ENCODE peak calls at places on chromosomes 1 and 21, in five cellular contexts. U, W, Q, F and N are unnamed samples. For H3K27me3 and H3K36me3, the result is how much of the 10 kb centered on the place peaks cover.

GRCh38 chr1:161408404-161409085 is 40.9 kb upstream of the CFAP126 start:
- DNase-seq in U (no peak), W (no peak), Q (no peak), F (no peak), N (no peak)

GRCh38 chr21:33101300-33102005 is 31.5 kb downstream of the OLIG1 start:
- DNase-seq in U (peak), W (peak), Q (no peak), F (no peak), N (peak)

GRCh38 chr21:23045955-23046354 is 2047.7 kb downstream of the NCAM2 start:
- DNase-seq in U (no peak), W (no peak), Q (no peak), F (no peak), N (no peak)

GRCh38 chr1:232602622-232603021 is 27.3 kb downstream of the SIPA1L2 start:
- DNase-seq in U (peak), W (no peak), Q (no peak), F (no peak), N (no peak)

GRCh38 chr1:38558055-38558454 is 301.5 kb downstream of the RRAGC start:
- DNase-seq in U (peak), W (no peak), Q (no peak), F (no peak), N (peak)

GRCh38 chr1:236175642-236176336 is 33.5 kb downstream of the GPR137B start:
- DNase-seq in U (no peak), W (no peak), Q (no peak), F (no peak), N (no peak)

GRCh38 chr1:29469457-29469856 is 233.1 kb downstream of the PTPRU start:
- DNase-seq in U (no peak), W (no peak), Q (no peak), F (no peak), N (no peak)

GRCh38 chr1:46166521-46167462 is 8.1 kb upstream of the TSPAN1 start:
- DNase-seq in U (peak), W (peak), Q (peak), F (peak), N (peak)

GRCh38 chr1:240107058-240107684 is 15.5 kb downstream of the FMN2 start:
- DNase-seq in U (no peak), W (no peak), Q (peak), F (no peak), N (no peak)

DNA sequence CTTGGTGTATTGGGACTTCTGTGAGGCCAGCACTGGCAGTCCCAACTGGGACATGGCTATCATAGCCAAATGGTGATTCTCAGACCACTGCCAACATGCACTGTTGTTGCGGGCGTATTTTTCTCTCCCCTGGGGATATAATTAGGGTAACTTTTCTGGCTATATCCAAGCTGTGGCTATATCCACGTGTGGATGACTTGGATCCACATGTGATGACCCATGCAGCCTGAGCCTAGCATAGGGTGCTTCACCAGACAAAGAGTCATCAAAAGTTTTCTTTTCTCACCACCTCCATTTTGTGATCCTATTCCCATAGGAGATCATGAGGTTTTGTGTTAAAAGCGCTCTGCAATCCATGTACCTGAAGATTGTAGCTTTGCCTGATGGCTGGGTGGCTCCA is 51.2 kb upstream of the CSF3R start:
- DNase-seq in U (no peak), W (no peak), Q (no peak), F (no peak), N (no peak)
- H3K27me3 ChIP-seq in U (under half), W (under half), Q (under half), F (under half), N (under half)

DNA sequence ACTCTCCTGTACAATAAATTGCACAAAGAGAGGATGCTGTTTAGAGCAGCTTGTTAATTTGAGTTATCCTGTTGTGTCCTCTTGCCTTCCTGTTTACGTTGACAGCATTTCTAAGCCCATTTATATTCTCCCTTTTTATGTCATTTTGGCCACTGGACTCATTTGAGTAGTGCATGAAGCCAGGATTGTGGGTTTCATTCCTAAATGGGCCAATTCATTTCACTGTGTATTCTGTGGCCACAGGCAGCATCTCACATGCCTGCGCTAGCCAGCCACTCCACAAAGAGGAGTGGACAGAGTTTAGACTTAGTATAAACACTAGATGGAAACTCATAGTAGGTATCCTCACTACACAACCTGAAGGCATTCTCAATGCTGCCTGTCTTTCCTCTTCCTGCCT is 73.4 kb downstream of the DTL start:
- DNase-seq in U (no peak), W (no peak), Q (no peak), F (no peak), N (no peak)
- H3K36me3 ChIP-seq in U (under half), W (under half), Q (under half), F (under half), N (under half)

GRCh38 chr1:44418022-44418673 is 13.1 kb downstream of the RNF220 start:
- DNase-seq in U (peak), W (no peak), Q (no peak), F (no peak), N (peak)

GRCh38 chr1:44417351-44418021 is 12.4 kb downstream of the RNF220 start:
- DNase-seq in U (peak), W (no peak), Q (no peak), F (no peak), N (peak)

GRCh38 chr1:44421374-44422028 is 16.4 kb downstream of the RNF220 start:
- DNase-seq in U (no peak), W (no peak), Q (no peak), F (no peak), N (peak)

GRCh38 chr1:44422161-44422560 is 17.1 kb downstream of the RNF220 start:
- DNase-seq in U (peak), W (no peak), Q (no peak), F (peak), N (peak)

GRCh38 chr1:44420535-44420934 is 15.5 kb downstream of the RNF220 start:
- DNase-seq in U (no peak), W (no peak), Q (no peak), F (no peak), N (no peak)
- H3K27me3 ChIP-seq in U (under half), W (under half), Q (half or more), F (half or more), N (under half)

GRCh38 chr1:43673261-43673660 is 23.3 kb downstream of the KDM4A start:
- DNase-seq in U (no peak), W (no peak), Q (no peak), F (no peak), N (no peak)

GRCh38 chr1:43668956-43669355 is 19.0 kb downstream of the KDM4A start:
- DNase-seq in U (no peak), W (no peak), Q (no peak), F (no peak), N (no peak)

GRCh38 chr1:43671193-43671592 is 21.2 kb downstream of the KDM4A start:
- DNase-seq in U (no peak), W (no peak), Q (no peak), F (peak), N (no peak)

GRCh38 chr1:43669878-43670277 is 19.9 kb downstream of the KDM4A start:
- DNase-seq in U (no peak), W (no peak), Q (no peak), F (no peak), N (no peak)

DNA sequence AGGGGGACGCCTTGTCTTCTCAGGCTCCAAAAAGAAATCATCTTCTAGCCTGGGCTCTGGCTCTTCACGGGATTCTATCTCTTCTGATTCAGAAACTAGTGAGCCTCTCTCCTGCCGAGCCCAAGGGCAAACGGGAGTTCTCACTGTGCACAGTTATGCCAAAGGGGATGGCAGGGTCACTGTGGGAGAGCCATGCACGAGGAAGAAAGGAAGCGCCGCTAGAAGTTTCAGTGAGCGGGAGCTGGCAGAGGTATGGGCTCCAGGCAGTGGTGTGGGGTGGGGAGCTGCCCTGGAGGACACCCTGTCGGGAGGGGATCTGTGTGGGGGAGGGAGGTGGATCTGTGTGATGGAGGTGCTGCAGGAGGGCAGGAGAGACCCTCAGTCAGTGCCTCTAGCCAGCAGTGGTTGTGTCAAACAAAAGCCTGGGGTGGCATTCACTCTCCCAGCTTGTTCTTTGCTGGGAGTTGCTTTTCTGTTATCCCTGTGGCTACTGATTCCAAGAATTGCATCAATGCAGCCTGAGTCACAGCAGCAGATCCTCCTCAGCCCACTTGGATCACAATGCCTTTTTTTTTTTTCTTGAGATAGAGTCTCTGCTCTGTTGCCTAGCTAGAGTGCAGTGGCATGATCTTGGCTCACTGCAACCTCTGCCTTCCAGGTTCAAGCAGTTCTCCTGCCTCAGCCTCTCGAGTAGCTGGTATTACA is 21.8 kb downstream of the KDM4A start:
- DNase-seq in U (no peak), W (no peak), Q (peak), F (no peak), N (no peak)
- H3K36me3 ChIP-seq in U (half or more), W (half or more), Q (under half), F (under half), N (half or more)